ENCODE peak calls at places on chromosome 19, in ten cellular contexts. S, G, K, Q, P, I, D, H, V and L are unnamed samples.

GRCh38 chr19:18203408-18203862 is 407 bp downstream of the RAB3A start:
- DNase-seq in K (peak), D (peak), P (no peak), S (peak), G (no peak), V (no peak), H (peak), I (no peak), Q (peak), L (no peak)

GRCh38 chr19:33781996-33782395 is 14.7 kb upstream of the KCTD15 start:
- DNase-seq in V (peak), G (peak), K (no peak), Q (no peak), P (peak), I (no peak), D (no peak), H (no peak), S (no peak), L (no peak)

GRCh38 chr19:22526661-22527272 is 104.6 kb upstream of the ZNF98 start:
- DNase-seq in D (no peak), I (no peak), S (no peak), G (no peak), H (no peak), K (no peak), V (no peak), Q (no peak), P (no peak), L (no peak)

GRCh38 chr19:35868172-35868822 is at the start of gene APLP1:
- DNase-seq in K (peak), G (peak), Q (no peak), V (peak), I (peak), H (peak), P (no peak), D (peak), S (peak), L (no peak)

GRCh38 chr19:13195678-13196077 is 45.5 kb downstream of the IER2 start:
- DNase-seq in D (no peak), S (no peak), I (peak), H (peak), G (no peak), P (no peak), K (no peak), Q (no peak), V (no peak), L (no peak)

GRCh38 chr19:29515706-29516357 is 10.0 kb upstream of the VSTM2B start:
- DNase-seq in V (no peak), Q (no peak), K (no peak), G (no peak), H (no peak), I (no peak), S (peak), D (no peak), P (no peak), L (no peak)

GRCh38 chr19:6100284-6100915 is 9.9 kb downstream of the RFX2 start:
- DNase-seq in K (no peak), G (no peak), S (no peak), I (no peak), H (no peak), Q (no peak), D (no peak), V (no peak), P (no peak), L (no peak)

GRCh38 chr19:16608290-16608704 is 19.7 kb downstream of the MED26 start:
- DNase-seq in I (no peak), K (peak), G (peak), Q (no peak), P (peak), S (no peak), H (no peak), V (peak), D (no peak), L (peak)

GRCh38 chr19:34265221-34265650 is 10.9 kb downstream of the GARRE1 start:
- DNase-seq in Q (no peak), S (peak), I (no peak), P (no peak), H (no peak), V (no peak), G (no peak), D (no peak), K (no peak), L (no peak)

GRCh38 chr19:47661571-47661970 is 51.7 kb upstream of the EHD2 start:
- DNase-seq in S (no peak), K (no peak), P (no peak), I (no peak), G (no peak), V (no peak), Q (no peak), D (no peak), H (no peak), L (no peak)

GRCh38 chr19:48442116-48443035 is 3.4 kb upstream of the GRWD1 start:
- DNase-seq in S (no peak), K (no peak), G (no peak), V (no peak), H (no peak), I (no peak), D (no peak), P (no peak), Q (no peak), L (no peak)

GRCh38 chr19:23527797-23528196 is 132.5 kb upstream of the ZNF91 start:
- DNase-seq in V (no peak), P (no peak), D (no peak), K (no peak), I (no peak), S (no peak), Q (no peak), H (no peak), G (no peak), L (no peak)

GRCh38 chr19:6023085-6023682 is 45.2 kb upstream of the RANBP3 start:
- DNase-seq in G (peak), D (no peak), K (no peak), S (no peak), Q (no peak), P (peak), I (no peak), V (peak), H (no peak), L (no peak)

GRCh38 chr19:33998739-33999345 is 173.5 kb upstream of the LSM14A start:
- DNase-seq in Q (no peak), D (no peak), V (peak), H (no peak), P (peak), S (no peak), I (no peak), K (no peak), G (peak), L (no peak)

GRCh38 chr19:45817010-45817724 is 2.1 kb upstream of the RSPH6A start:
- DNase-seq in I (peak), G (peak), V (peak), H (peak), Q (peak), D (peak), P (peak), K (peak), S (peak), L (peak)

GRCh38 chr19:49645592-49645991 is 3.6 kb downstream of the SCAF1 start:
- DNase-seq in G (no peak), P (no peak), H (no peak), K (no peak), D (no peak), I (no peak), V (no peak), S (no peak), Q (no peak), L (no peak)

GRCh38 chr19:6057651-6058365 is 52.5 kb downstream of the RFX2 start:
- DNase-seq in K (no peak), P (no peak), S (no peak), V (no peak), G (no peak), I (no peak), H (no peak), D (no peak), Q (no peak), L (no peak)

GRCh38 chr19:49749771-49750170 is 13.3 kb downstream of the TSKS start:
- DNase-seq in K (no peak), V (peak), G (no peak), Q (no peak), H (no peak), D (no peak), P (no peak), S (no peak), I (no peak), L (no peak)

GRCh38 chr19:19884583-19884982 is 16.2 kb upstream of the ZNF93 start:
- DNase-seq in H (no peak), I (no peak), V (no peak), P (no peak), Q (no peak), S (no peak), D (no peak), K (no peak), G (no peak), L (no peak)

GRCh38 chr19:54179262-54179587 is 6.3 kb upstream of the TMC4 start:
- DNase-seq in I (no peak), G (no peak), K (no peak), D (no peak), H (no peak), V (no peak), S (no peak), P (no peak), Q (no peak), L (no peak)

GRCh38 chr19:3459322-3459881 is 20.9 kb downstream of the SMIM24 start:
- DNase-seq in Q (peak), H (peak), K (peak), G (peak), V (peak), S (peak), D (peak), P (peak), I (peak), L (peak)

GRCh38 chr19:3780786-3781304 is 5.3 kb downstream of the MATK start:
- DNase-seq in H (no peak), D (no peak), P (no peak), V (no peak), K (no peak), G (no peak), I (no peak), S (no peak), Q (no peak), L (no peak)

GRCh38 chr19:11814707-11815050 is 606 bp downstream of the ZNF440 start:
- DNase-seq in S (no peak), H (no peak), G (peak), P (peak), V (peak), I (no peak), K (no peak), Q (no peak), D (no peak), L (no peak)

DNA sequence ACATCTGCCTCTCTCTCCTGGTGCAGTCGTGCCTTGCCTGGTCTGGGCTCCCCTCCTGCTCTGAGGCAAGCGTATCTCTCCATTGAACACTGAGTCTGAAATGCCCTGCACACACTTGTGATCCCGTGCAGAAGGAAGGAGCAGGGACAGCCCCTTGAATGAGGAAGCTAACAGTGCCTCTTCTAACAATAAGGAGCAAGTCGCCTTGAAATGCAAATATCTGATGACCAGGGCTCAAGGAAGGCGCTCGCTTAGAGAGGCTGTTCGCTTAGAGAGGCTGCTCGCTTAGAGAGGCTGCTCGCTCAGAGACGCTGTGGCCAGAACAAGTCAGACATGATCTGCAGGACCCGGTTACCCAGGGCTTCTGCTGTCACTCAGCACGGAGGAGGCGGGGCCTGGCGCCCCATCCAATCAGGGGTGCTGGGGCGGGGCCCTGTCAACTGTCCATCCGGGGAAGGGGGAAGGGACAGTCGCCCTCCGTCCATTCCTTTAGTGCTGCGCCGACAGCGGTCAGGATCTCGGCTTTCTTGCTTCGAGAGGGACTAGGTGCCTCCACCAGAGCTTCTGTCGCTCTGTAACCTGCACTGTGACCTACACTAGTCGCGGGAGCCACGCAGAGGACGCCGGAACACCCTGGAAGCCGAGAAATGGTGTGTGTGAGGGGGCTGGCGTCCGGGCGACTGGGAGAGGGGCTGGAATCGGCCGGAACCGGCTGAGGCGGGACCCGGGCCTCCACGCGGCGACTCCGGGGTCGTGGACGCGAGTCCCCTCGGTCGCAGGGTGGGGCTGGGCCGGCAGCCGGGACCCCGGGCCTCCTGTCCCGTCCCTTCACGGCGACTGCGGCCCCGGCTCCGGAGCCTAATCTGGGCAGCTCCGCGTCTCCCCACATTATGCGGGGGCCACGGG is at the start of gene ZNF440:
- DNase-seq in D (peak), S (peak), V (peak), G (peak), I (peak), Q (peak), H (peak), K (peak), P (peak), L (peak)
- H3K4me3 ChIP-seq in D (peak), S (peak), V (peak), G (peak), I (peak), Q (peak), H (peak), K (peak), P (peak), L (peak)

DNA sequence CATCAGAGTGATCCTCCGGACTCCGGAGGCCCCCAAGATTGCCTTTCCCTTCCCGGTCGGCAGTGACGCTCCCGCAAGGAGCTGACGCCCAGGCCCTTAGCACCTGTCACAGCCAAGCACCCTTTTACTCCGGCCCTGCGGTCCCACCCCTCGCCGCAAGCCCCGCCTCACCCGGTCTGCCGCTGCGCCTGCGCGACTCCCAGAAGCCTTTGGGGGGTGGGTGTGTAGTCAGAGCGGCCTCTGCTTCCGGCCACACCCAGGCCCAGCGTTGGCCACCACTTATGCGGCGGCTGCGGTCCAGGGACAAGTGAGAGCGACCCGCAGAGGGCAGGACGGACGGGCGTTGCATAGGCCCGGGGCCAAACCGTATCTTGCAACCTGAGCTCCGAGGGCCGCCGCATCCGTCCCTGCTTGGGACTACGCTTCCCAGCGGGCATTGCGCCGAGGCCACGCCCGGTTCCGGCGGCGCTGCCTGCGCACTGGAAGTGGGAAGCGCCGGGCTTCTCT is 441 bp upstream of the ZFP28 start:
- DNase-seq in S (peak), K (peak), P (peak), I (peak), D (peak), G (peak), Q (peak), V (peak), H (peak), L (peak)
- TF ChIP-seq CTCF in S (peak), K (no peak), P (no peak), I (no peak), D (no peak), G (no peak), Q (no peak), V (no peak), H (no peak), L (no peak)

GRCh38 chr19:58153386-58153785 is 2.8 kb upstream of the ZNF329 start:
- DNase-seq in K (no peak), V (no peak), Q (no peak), D (no peak), I (no peak), S (no peak), G (no peak), H (no peak), P (no peak), L (no peak)
- H3K4me3 ChIP-seq in K (no peak), V (no peak), Q (no peak), D (no peak), I (no peak), S (no peak), G (no peak), H (no peak), P (no peak), L (no peak)

GRCh38 chr19:14435320-14436050 is 2.4 kb downstream of the PKN1 start:
- DNase-seq in G (no peak), V (no peak), D (no peak), H (no peak), I (no peak), Q (no peak), S (no peak), K (no peak), P (no peak), L (no peak)

GRCh38 chr19:14432817-14433453 is at the start of gene PKN1:
- DNase-seq in G (peak), P (no peak), D (peak), H (peak), Q (no peak), I (no peak), V (no peak), K (no peak), S (peak), L (no peak)

GRCh38 chr19:14433454-14434156 is 499 bp downstream of the PKN1 start:
- DNase-seq in I (no peak), H (peak), Q (no peak), G (no peak), K (no peak), S (no peak), V (no peak), D (no peak), P (no peak), L (no peak)

GRCh38 chr19:14434543-14435319 is 1.6 kb downstream of the PKN1 start:
- DNase-seq in K (peak), S (peak), D (no peak), G (peak), H (peak), P (peak), Q (no peak), V (peak), I (peak), L (peak)

GRCh38 chr19:14434157-14434501 is 1.0 kb downstream of the PKN1 start:
- DNase-seq in K (no peak), P (no peak), G (no peak), D (no peak), I (no peak), H (no peak), S (no peak), V (no peak), Q (no peak), L (no peak)
- TF ChIP-seq CTCF in K (no peak), P (no peak), G (no peak), D (no peak), I (no peak), H (no peak), S (no peak), V (no peak), Q (no peak), L (no peak)

DNA sequence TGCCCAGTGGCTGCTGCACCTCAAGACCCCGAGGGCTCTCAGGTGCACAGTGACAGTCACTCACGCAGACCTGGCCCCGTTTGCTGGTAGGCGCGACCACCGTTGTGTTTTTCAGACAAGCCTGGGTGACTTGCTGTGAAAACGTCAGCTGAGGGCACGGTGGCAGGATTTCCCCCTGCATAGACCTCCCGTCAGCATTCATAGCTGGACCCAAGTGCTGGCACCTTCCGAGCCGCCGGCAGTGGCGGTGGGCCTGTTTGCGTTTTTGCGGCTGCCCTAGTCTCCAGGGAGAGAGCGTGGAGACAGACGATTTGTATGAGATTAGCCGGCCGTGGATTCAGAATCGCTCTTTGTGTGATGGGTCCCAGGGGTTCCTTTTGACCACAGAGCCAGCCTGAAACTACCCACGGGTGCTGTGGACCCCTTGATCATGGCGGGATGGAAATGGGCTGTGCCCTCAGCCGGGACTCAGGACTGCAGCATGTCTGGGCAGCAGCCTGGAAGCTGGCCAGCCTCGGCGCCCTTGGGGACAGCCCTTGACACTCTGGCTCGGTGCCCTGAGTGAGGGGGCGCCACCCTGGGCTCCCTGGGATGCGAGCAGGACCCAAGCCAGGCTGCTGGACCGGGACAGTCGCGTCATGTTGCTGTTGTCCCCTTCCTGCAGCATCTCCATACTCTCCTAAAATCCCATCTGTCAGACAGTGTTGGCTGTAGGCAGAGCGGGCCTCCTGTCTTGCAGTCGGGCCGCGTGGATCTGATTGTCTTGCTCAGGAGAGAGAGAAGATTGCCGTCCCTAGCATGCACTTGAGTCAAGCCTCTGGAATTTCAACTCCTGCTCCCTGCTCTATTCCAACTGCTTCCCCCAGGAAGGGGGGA is 8.6 kb downstream of the KDM4B start:
- DNase-seq in Q (no peak), G (peak), K (peak), H (no peak), S (peak), V (peak), D (no peak), I (no peak), P (peak), L (peak)
- H3K4me3 ChIP-seq in Q (peak), G (peak), K (peak), H (no peak), S (peak), V (no peak), D (no peak), I (no peak), P (no peak), L (no peak)

GRCh38 chr19:2317756-2318155 is 9.8 kb upstream of the LINGO3 start:
- DNase-seq in V (no peak), D (no peak), S (no peak), G (no peak), Q (no peak), K (no peak), I (no peak), H (no peak), P (no peak), L (no peak)

GRCh38 chr19:2317300-2317699 is 9.3 kb upstream of the LINGO3 start:
- DNase-seq in D (no peak), K (no peak), V (no peak), H (no peak), I (no peak), S (no peak), Q (no peak), P (no peak), G (no peak), L (no peak)

GRCh38 chr19:2315121-2315817 is 7.3 kb upstream of the LINGO3 start:
- DNase-seq in D (no peak), Q (no peak), G (no peak), V (no peak), I (no peak), P (no peak), K (no peak), H (no peak), S (no peak), L (no peak)

GRCh38 chr19:2312819-2313501 is 5.0 kb upstream of the LINGO3 start:
- DNase-seq in I (no peak), K (no peak), G (no peak), D (no peak), Q (no peak), P (no peak), S (no peak), V (no peak), H (no peak), L (no peak)

DNA sequence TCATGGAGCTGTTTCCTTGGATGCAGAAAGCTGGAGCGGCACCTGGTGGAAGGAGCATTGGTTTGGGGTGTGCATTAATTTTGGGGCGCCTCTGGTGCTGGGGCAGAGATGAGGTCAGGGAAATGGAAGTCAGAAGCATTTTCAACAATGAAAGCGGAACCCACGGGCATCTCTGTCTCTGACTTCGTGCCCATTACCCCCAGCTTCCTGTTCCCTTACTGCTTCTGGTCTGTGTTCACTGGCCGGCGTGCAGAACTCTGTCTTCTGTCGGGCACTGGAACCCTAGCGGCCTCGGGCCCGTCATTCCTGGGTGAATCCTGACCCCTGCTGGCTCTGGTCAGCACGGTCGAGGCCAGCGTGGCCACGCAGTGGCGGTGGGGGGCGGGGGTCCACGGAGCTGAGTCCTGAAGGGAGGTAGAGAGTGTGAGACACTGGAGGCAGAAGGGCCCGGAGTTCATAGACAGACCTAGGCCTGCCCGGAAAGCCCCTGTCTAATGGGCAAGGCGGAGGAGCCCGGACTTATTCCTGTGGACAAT is 7.9 kb upstream of the LINGO3 start:
- DNase-seq in G (peak), S (peak), Q (peak), K (peak), V (peak), P (peak), D (peak), H (peak), I (peak), L (no peak)
- TF ChIP-seq CTCF in G (peak), S (peak), Q (peak), K (peak), V (peak), P (peak), D (peak), H (no peak), I (peak), L (peak)